ENCODE peak calls at places on chromosomes 1 and 21, in eight cellular contexts. One of them, this sample, is unnamed.

GRCh38 chr1:70902211-70902610 is 145.4 kb downstream of the PTGER3 start:
- DNase-seq in IMR-90: no peak
- DNase-seq in sigmoid colon: no peak
- DNase-seq in AG04450: no peak
- DNase-seq in activated CD8-positive, alpha-beta T cell treated with anti-CD3 and anti-CD28 coated beads for 36 hours: peak
- DNase-seq in tibial nerve: no peak
- DNase-seq in fibroblast of mammary gland: no peak
- DNase-seq in Calu3: no peak
- DNase-seq in this sample: no peak

GRCh38 chr21:14900611-14901010 is 164.2 kb downstream of the NRIP1 start:
- DNase-seq in IMR-90: peak
- DNase-seq in sigmoid colon: no peak
- DNase-seq in AG04450: no peak
- DNase-seq in activated CD8-positive, alpha-beta T cell treated with anti-CD3 and anti-CD28 coated beads for 36 hours: no peak
- DNase-seq in tibial nerve: no peak
- DNase-seq in fibroblast of mammary gland: peak
- DNase-seq in Calu3: no peak
- DNase-seq in this sample: no peak

GRCh38 chr1:207050768-207051614 is at the start of gene YOD1:
- DNase-seq in IMR-90: peak
- DNase-seq in sigmoid colon: peak
- DNase-seq in AG04450: peak
- DNase-seq in activated CD8-positive, alpha-beta T cell treated with anti-CD3 and anti-CD28 coated beads for 36 hours: peak
- DNase-seq in tibial nerve: peak
- DNase-seq in fibroblast of mammary gland: peak
- DNase-seq in Calu3: peak
- DNase-seq in this sample: peak

GRCh38 chr1:101293461-101294045 is 56.7 kb downstream of the S1PR1 start:
- DNase-seq in IMR-90: peak
- DNase-seq in sigmoid colon: no peak
- DNase-seq in AG04450: no peak
- DNase-seq in activated CD8-positive, alpha-beta T cell treated with anti-CD3 and anti-CD28 coated beads for 36 hours: peak
- DNase-seq in tibial nerve: no peak
- DNase-seq in fibroblast of mammary gland: peak
- DNase-seq in Calu3: no peak
- DNase-seq in this sample: no peak

GRCh38 chr1:153567621-153568366 is 2.1 kb upstream of the S100A2 start:
- DNase-seq in IMR-90: peak
- DNase-seq in sigmoid colon: no peak
- DNase-seq in AG04450: no peak
- DNase-seq in activated CD8-positive, alpha-beta T cell treated with anti-CD3 and anti-CD28 coated beads for 36 hours: peak
- DNase-seq in tibial nerve: no peak
- DNase-seq in fibroblast of mammary gland: peak
- DNase-seq in Calu3: peak
- DNase-seq in this sample: peak

GRCh38 chr21:43281661-43282357 is 113.0 kb downstream of the CRYAA start:
- DNase-seq in IMR-90: no peak
- DNase-seq in sigmoid colon: no peak
- DNase-seq in AG04450: no peak
- DNase-seq in activated CD8-positive, alpha-beta T cell treated with anti-CD3 and anti-CD28 coated beads for 36 hours: no peak
- DNase-seq in tibial nerve: no peak
- DNase-seq in fibroblast of mammary gland: no peak
- DNase-seq in Calu3: no peak
- DNase-seq in this sample: no peak

GRCh38 chr1:100188617-100189016 is 10.6 kb upstream of the LRRC39 start:
- DNase-seq in IMR-90: peak
- DNase-seq in sigmoid colon: peak
- DNase-seq in AG04450: peak
- DNase-seq in activated CD8-positive, alpha-beta T cell treated with anti-CD3 and anti-CD28 coated beads for 36 hours: no peak
- DNase-seq in tibial nerve: no peak
- DNase-seq in fibroblast of mammary gland: peak
- DNase-seq in Calu3: no peak
- DNase-seq in this sample: no peak

GRCh38 chr1:9900142-9901043 is 9.7 kb downstream of the CTNNBIP1 start:
- DNase-seq in IMR-90: no peak
- DNase-seq in sigmoid colon: no peak
- DNase-seq in AG04450: no peak
- DNase-seq in activated CD8-positive, alpha-beta T cell treated with anti-CD3 and anti-CD28 coated beads for 36 hours: no peak
- DNase-seq in tibial nerve: no peak
- DNase-seq in fibroblast of mammary gland: no peak
- DNase-seq in Calu3: peak
- DNase-seq in this sample: peak

GRCh38 chr1:72439036-72439435 is 156.7 kb upstream of the NEGR1 start:
- DNase-seq in IMR-90: peak
- DNase-seq in sigmoid colon: no peak
- DNase-seq in AG04450: no peak
- DNase-seq in activated CD8-positive, alpha-beta T cell treated with anti-CD3 and anti-CD28 coated beads for 36 hours: no peak
- DNase-seq in tibial nerve: no peak
- DNase-seq in fibroblast of mammary gland: peak
- DNase-seq in Calu3: no peak
- DNase-seq in this sample: no peak

GRCh38 chr1:40860706-40861226 is 1.4 kb downstream of the CITED4 start:
- DNase-seq in IMR-90: no peak
- DNase-seq in sigmoid colon: no peak
- DNase-seq in AG04450: no peak
- DNase-seq in activated CD8-positive, alpha-beta T cell treated with anti-CD3 and anti-CD28 coated beads for 36 hours: peak
- DNase-seq in tibial nerve: no peak
- DNase-seq in fibroblast of mammary gland: no peak
- DNase-seq in Calu3: no peak
- DNase-seq in this sample: no peak

GRCh38 chr1:203006948-203007871 is at the start of gene TMEM183A:
- DNase-seq in IMR-90: peak
- DNase-seq in sigmoid colon: peak
- DNase-seq in AG04450: peak
- DNase-seq in activated CD8-positive, alpha-beta T cell treated with anti-CD3 and anti-CD28 coated beads for 36 hours: peak
- DNase-seq in tibial nerve: peak
- DNase-seq in fibroblast of mammary gland: peak
- DNase-seq in Calu3: peak
- DNase-seq in this sample: peak

GRCh38 chr1:23376890-23377811 is 7.5 kb upstream of the ZNF436 start:
- DNase-seq in IMR-90: peak
- DNase-seq in sigmoid colon: peak
- DNase-seq in AG04450: no peak
- DNase-seq in activated CD8-positive, alpha-beta T cell treated with anti-CD3 and anti-CD28 coated beads for 36 hours: no peak
- DNase-seq in tibial nerve: no peak
- DNase-seq in fibroblast of mammary gland: peak
- DNase-seq in Calu3: peak
- DNase-seq in this sample: no peak

GRCh38 chr1:158357441-158357840 is 3.7 kb downstream of the CD1E start:
- DNase-seq in IMR-90: no peak
- DNase-seq in sigmoid colon: no peak
- DNase-seq in AG04450: no peak
- DNase-seq in activated CD8-positive, alpha-beta T cell treated with anti-CD3 and anti-CD28 coated beads for 36 hours: no peak
- DNase-seq in tibial nerve: no peak
- DNase-seq in fibroblast of mammary gland: no peak
- DNase-seq in Calu3: no peak
- DNase-seq in this sample: no peak

DNA sequence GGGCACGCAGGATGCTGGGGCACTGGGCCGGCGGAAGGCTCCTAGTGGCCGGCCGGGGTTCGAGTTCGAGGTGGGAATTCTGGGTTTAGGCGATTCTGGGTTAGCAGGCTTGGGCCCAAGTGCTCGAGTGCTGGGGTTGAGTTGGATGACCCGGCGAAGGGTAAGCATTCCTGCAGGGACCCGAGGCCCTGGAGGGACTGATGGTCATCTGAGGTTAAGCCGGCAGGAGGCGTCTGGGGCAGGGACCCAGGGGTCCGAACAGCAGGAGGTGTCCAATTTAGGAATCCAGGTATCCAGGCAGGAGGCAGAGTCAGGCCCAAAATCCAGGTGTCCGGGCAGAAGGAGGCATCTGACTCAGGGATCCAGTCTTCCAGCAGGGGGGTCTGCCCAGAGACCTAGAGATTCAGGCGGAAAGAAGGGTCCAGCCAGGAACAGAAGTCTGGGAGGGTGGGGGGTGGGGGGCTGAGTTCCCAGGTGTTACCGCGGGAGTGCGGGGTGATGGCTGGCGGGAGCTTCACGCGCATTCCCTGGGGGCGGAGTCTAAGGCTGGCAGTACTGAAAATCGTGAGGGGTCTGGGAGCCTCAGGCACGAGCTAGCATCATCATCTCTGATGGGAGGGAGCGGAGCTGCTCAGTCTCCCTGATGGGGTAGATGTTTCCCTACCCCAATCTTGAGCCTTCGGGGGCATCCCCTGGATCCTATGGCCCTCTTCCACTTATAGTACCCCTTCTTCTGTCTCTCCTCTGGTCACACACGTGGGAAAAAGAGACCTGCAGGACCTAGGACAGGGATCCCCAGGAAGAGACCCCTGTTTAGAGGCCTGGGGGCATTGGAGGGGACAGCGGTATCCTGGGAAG is 585 bp downstream of the GPR3 start:
- DNase-seq in IMR-90: no peak
- DNase-seq in sigmoid colon: no peak
- DNase-seq in AG04450: no peak
- DNase-seq in activated CD8-positive, alpha-beta T cell treated with anti-CD3 and anti-CD28 coated beads for 36 hours: no peak
- DNase-seq in tibial nerve: no peak
- DNase-seq in fibroblast of mammary gland: no peak
- DNase-seq in Calu3: peak
- DNase-seq in this sample: peak
- TF ChIP-seq CTCF in IMR-90: peak
- TF ChIP-seq CTCF in sigmoid colon: no peak
- TF ChIP-seq CTCF in AG04450: peak
- TF ChIP-seq CTCF in activated CD8-positive, alpha-beta T cell treated with anti-CD3 and anti-CD28 coated beads for 36 hours: peak
- TF ChIP-seq CTCF in tibial nerve: no peak
- TF ChIP-seq CTCF in fibroblast of mammary gland: peak
- TF ChIP-seq CTCF in Calu3: no peak
- TF ChIP-seq CTCF in this sample: peak

GRCh38 chr1:230463326-230463725 is 37.2 kb upstream of the PGBD5 start:
- DNase-seq in IMR-90: no peak
- DNase-seq in sigmoid colon: no peak
- DNase-seq in AG04450: no peak
- DNase-seq in activated CD8-positive, alpha-beta T cell treated with anti-CD3 and anti-CD28 coated beads for 36 hours: no peak
- DNase-seq in tibial nerve: no peak
- DNase-seq in fibroblast of mammary gland: no peak
- DNase-seq in Calu3: no peak
- DNase-seq in this sample: no peak

GRCh38 chr1:230469271-230469670 is 43.1 kb upstream of the PGBD5 start:
- DNase-seq in IMR-90: no peak
- DNase-seq in sigmoid colon: no peak
- DNase-seq in AG04450: no peak
- DNase-seq in activated CD8-positive, alpha-beta T cell treated with anti-CD3 and anti-CD28 coated beads for 36 hours: no peak
- DNase-seq in tibial nerve: no peak
- DNase-seq in fibroblast of mammary gland: no peak
- DNase-seq in Calu3: no peak
- DNase-seq in this sample: no peak

GRCh38 chr1:230463760-230464159 is 37.6 kb upstream of the PGBD5 start:
- DNase-seq in IMR-90: no peak
- DNase-seq in sigmoid colon: no peak
- DNase-seq in AG04450: no peak
- DNase-seq in activated CD8-positive, alpha-beta T cell treated with anti-CD3 and anti-CD28 coated beads for 36 hours: no peak
- DNase-seq in tibial nerve: no peak
- DNase-seq in fibroblast of mammary gland: no peak
- DNase-seq in Calu3: no peak
- DNase-seq in this sample: no peak

GRCh38 chr1:230464618-230465017 is 38.5 kb upstream of the PGBD5 start:
- DNase-seq in IMR-90: no peak
- DNase-seq in sigmoid colon: no peak
- DNase-seq in AG04450: no peak
- DNase-seq in activated CD8-positive, alpha-beta T cell treated with anti-CD3 and anti-CD28 coated beads for 36 hours: no peak
- DNase-seq in tibial nerve: no peak
- DNase-seq in fibroblast of mammary gland: no peak
- DNase-seq in Calu3: no peak
- DNase-seq in this sample: no peak

DNA sequence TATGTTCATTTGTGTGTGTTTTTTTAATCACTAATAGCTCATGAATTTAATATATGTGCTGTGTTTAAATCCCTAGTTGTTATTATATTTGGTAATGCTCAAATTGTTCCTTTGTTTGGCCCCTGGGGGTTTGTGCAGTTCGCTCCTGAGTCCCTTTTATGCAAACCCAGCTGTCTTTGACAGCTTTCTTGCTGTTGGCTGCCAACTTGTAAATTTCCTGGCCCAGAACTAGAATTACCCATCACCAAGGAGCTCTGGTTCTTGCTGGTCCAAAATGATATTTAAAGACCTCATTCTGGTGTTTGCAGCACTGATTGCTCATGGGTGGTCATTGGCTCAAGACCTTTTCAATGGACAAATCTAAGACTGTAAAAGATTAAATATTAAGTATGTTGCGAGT is 39.6 kb upstream of the PGBD5 start:
- DNase-seq in IMR-90: no peak
- DNase-seq in sigmoid colon: no peak
- DNase-seq in AG04450: no peak
- DNase-seq in activated CD8-positive, alpha-beta T cell treated with anti-CD3 and anti-CD28 coated beads for 36 hours: no peak
- DNase-seq in tibial nerve: no peak
- DNase-seq in fibroblast of mammary gland: no peak
- DNase-seq in Calu3: no peak
- DNase-seq in this sample: no peak
- TF ChIP-seq CTCF in IMR-90: no peak
- TF ChIP-seq CTCF in sigmoid colon: no peak
- TF ChIP-seq CTCF in AG04450: no peak
- TF ChIP-seq CTCF in activated CD8-positive, alpha-beta T cell treated with anti-CD3 and anti-CD28 coated beads for 36 hours: no peak
- TF ChIP-seq CTCF in tibial nerve: no peak
- TF ChIP-seq CTCF in fibroblast of mammary gland: no peak
- TF ChIP-seq CTCF in Calu3: no peak
- TF ChIP-seq CTCF in this sample: no peak

GRCh38 chr1:201020040-201020591 is 3.4 kb downstream of the KIF21B start:
- DNase-seq in IMR-90: no peak
- DNase-seq in sigmoid colon: no peak
- DNase-seq in AG04450: no peak
- DNase-seq in activated CD8-positive, alpha-beta T cell treated with anti-CD3 and anti-CD28 coated beads for 36 hours: peak
- DNase-seq in tibial nerve: no peak
- DNase-seq in fibroblast of mammary gland: no peak
- DNase-seq in Calu3: no peak
- DNase-seq in this sample: peak

GRCh38 chr1:201021333-201022177 is 2.0 kb downstream of the KIF21B start:
- DNase-seq in IMR-90: no peak
- DNase-seq in sigmoid colon: no peak
- DNase-seq in AG04450: no peak
- DNase-seq in activated CD8-positive, alpha-beta T cell treated with anti-CD3 and anti-CD28 coated beads for 36 hours: peak
- DNase-seq in tibial nerve: no peak
- DNase-seq in fibroblast of mammary gland: no peak
- DNase-seq in Calu3: no peak
- DNase-seq in this sample: peak

GRCh38 chr1:201019321-201019977 is 4.1 kb downstream of the KIF21B start:
- DNase-seq in IMR-90: no peak
- DNase-seq in sigmoid colon: no peak
- DNase-seq in AG04450: no peak
- DNase-seq in activated CD8-positive, alpha-beta T cell treated with anti-CD3 and anti-CD28 coated beads for 36 hours: peak
- DNase-seq in tibial nerve: no peak
- DNase-seq in fibroblast of mammary gland: peak
- DNase-seq in Calu3: peak
- DNase-seq in this sample: peak

GRCh38 chr1:201022178-201022823 is 1.2 kb downstream of the KIF21B start:
- DNase-seq in IMR-90: no peak
- DNase-seq in sigmoid colon: no peak
- DNase-seq in AG04450: no peak
- DNase-seq in activated CD8-positive, alpha-beta T cell treated with anti-CD3 and anti-CD28 coated beads for 36 hours: no peak
- DNase-seq in tibial nerve: no peak
- DNase-seq in fibroblast of mammary gland: no peak
- DNase-seq in Calu3: no peak
- DNase-seq in this sample: no peak

GRCh38 chr1:201020647-201021332 is 2.7 kb downstream of the KIF21B start:
- DNase-seq in IMR-90: no peak
- DNase-seq in sigmoid colon: no peak
- DNase-seq in AG04450: no peak
- DNase-seq in activated CD8-positive, alpha-beta T cell treated with anti-CD3 and anti-CD28 coated beads for 36 hours: peak
- DNase-seq in tibial nerve: no peak
- DNase-seq in fibroblast of mammary gland: no peak
- DNase-seq in Calu3: no peak
- DNase-seq in this sample: peak
- TF ChIP-seq CTCF in IMR-90: peak
- TF ChIP-seq CTCF in sigmoid colon: no peak
- TF ChIP-seq CTCF in AG04450: peak
- TF ChIP-seq CTCF in activated CD8-positive, alpha-beta T cell treated with anti-CD3 and anti-CD28 coated beads for 36 hours: peak
- TF ChIP-seq CTCF in tibial nerve: no peak
- TF ChIP-seq CTCF in fibroblast of mammary gland: peak
- TF ChIP-seq CTCF in Calu3: peak
- TF ChIP-seq CTCF in this sample: peak

GRCh38 chr1:62849031-62849430 is 65.1 kb downstream of the ATG4C start:
- DNase-seq in IMR-90: no peak
- DNase-seq in sigmoid colon: no peak
- DNase-seq in AG04450: no peak
- DNase-seq in activated CD8-positive, alpha-beta T cell treated with anti-CD3 and anti-CD28 coated beads for 36 hours: no peak
- DNase-seq in tibial nerve: no peak
- DNase-seq in fibroblast of mammary gland: no peak
- DNase-seq in Calu3: no peak
- DNase-seq in this sample: no peak
- TF ChIP-seq CTCF in IMR-90: no peak
- TF ChIP-seq CTCF in sigmoid colon: no peak
- TF ChIP-seq CTCF in AG04450: no peak
- TF ChIP-seq CTCF in activated CD8-positive, alpha-beta T cell treated with anti-CD3 and anti-CD28 coated beads for 36 hours: no peak
- TF ChIP-seq CTCF in tibial nerve: no peak
- TF ChIP-seq CTCF in fibroblast of mammary gland: peak
- TF ChIP-seq CTCF in Calu3: no peak
- TF ChIP-seq CTCF in this sample: peak